ENCODE peak calls at places on chromosomes 16 and 17, in five cellular contexts. One of them, this sample, is unnamed.

GRCh38 chr17:76341301-76341700 is 12.4 kb downstream of the PRPSAP1 start:
- DNase-seq in cardiac fibroblast: no peak
- DNase-seq in AG10803: no peak
- DNase-seq in PC-3: no peak
- DNase-seq in GM12865: no peak
- DNase-seq in this sample: no peak

GRCh38 chr17:14776791-14777190 is 475.9 kb downstream of the HS3ST3B1 start:
- DNase-seq in cardiac fibroblast: no peak
- DNase-seq in AG10803: no peak
- DNase-seq in PC-3: peak; percentile 32
- DNase-seq in GM12865: no peak
- DNase-seq in this sample: no peak

GRCh38 chr17:76715462-76715830 is 4.7 kb upstream of the MXRA7 start:
- DNase-seq in cardiac fibroblast: no peak
- DNase-seq in AG10803: no peak
- DNase-seq in PC-3: no peak
- DNase-seq in GM12865: no peak
- DNase-seq in this sample: no peak

GRCh38 chr17:31515226-31515759 is 123.8 kb downstream of the RAB11FIP4 start:
- DNase-seq in cardiac fibroblast: no peak
- DNase-seq in AG10803: no peak
- DNase-seq in PC-3: no peak
- DNase-seq in GM12865: no peak
- DNase-seq in this sample: no peak

GRCh38 chr17:79438936-79439335 is 171.9 kb downstream of the RBFOX3 start:
- DNase-seq in cardiac fibroblast: no peak
- DNase-seq in AG10803: no peak
- DNase-seq in PC-3: no peak
- DNase-seq in GM12865: no peak
- DNase-seq in this sample: peak; percentile 48

GRCh38 chr17:78304549-78305037 is 55.3 kb downstream of the SOCS3 start:
- DNase-seq in cardiac fibroblast: no peak
- DNase-seq in AG10803: no peak
- DNase-seq in PC-3: no peak
- DNase-seq in GM12865: no peak
- DNase-seq in this sample: no peak

GRCh38 chr17:80991645-80992076 is at the start of gene CHMP6:
- DNase-seq in cardiac fibroblast: peak; percentile 85
- DNase-seq in AG10803: peak; percentile 78
- DNase-seq in PC-3: peak; percentile 80
- DNase-seq in GM12865: peak; percentile 88
- DNase-seq in this sample: peak; percentile 84

GRCh38 chr16:76278976-76279375 is 1.8 kb downstream of the CNTNAP4 start:
- DNase-seq in cardiac fibroblast: peak; percentile 77
- DNase-seq in AG10803: no peak
- DNase-seq in PC-3: peak; percentile 20
- DNase-seq in GM12865: peak; percentile 53
- DNase-seq in this sample: no peak

GRCh38 chr17:61179316-61179715 is 220.3 kb upstream of the TBX2 start:
- DNase-seq in cardiac fibroblast: no peak
- DNase-seq in AG10803: no peak
- DNase-seq in PC-3: no peak
- DNase-seq in GM12865: no peak
- DNase-seq in this sample: no peak

GRCh38 chr16:705748-706188 is at the start of gene FBXL16:
- DNase-seq in cardiac fibroblast: no peak
- DNase-seq in AG10803: no peak
- DNase-seq in PC-3: peak; percentile 49
- DNase-seq in GM12865: no peak
- DNase-seq in this sample: peak; percentile 95

GRCh38 chr16:10080031-10080772 is 102.0 kb downstream of the GRIN2A start:
- DNase-seq in cardiac fibroblast: peak; percentile 25
- DNase-seq in AG10803: peak; percentile 75
- DNase-seq in PC-3: peak; percentile 88
- DNase-seq in GM12865: no peak
- DNase-seq in this sample: no peak

GRCh38 chr16:48914070-48914469 is 304.1 kb upstream of the N4BP1 start:
- DNase-seq in cardiac fibroblast: no peak
- DNase-seq in AG10803: no peak
- DNase-seq in PC-3: no peak
- DNase-seq in GM12865: no peak
- DNase-seq in this sample: no peak

GRCh38 chr17:79349506-79350400 is 261.1 kb downstream of the RBFOX3 start:
- DNase-seq in cardiac fibroblast: no peak
- DNase-seq in AG10803: no peak
- DNase-seq in PC-3: no peak
- DNase-seq in GM12865: no peak
- DNase-seq in this sample: no peak

GRCh38 chr16:11416228-11417001 is 71.2 kb downstream of the RMI2 start:
- DNase-seq in cardiac fibroblast: no peak
- DNase-seq in AG10803: no peak
- DNase-seq in PC-3: no peak
- DNase-seq in GM12865: no peak
- DNase-seq in this sample: no peak

GRCh38 chr17:81030726-81031570 is 4.0 kb upstream of the BAIAP2 start:
- DNase-seq in cardiac fibroblast: peak; percentile 61
- DNase-seq in AG10803: no peak
- DNase-seq in PC-3: no peak
- DNase-seq in GM12865: no peak
- DNase-seq in this sample: no peak

GRCh38 chr17:17933775-17934174 is 38.4 kb downstream of the TOM1L2 start:
- DNase-seq in cardiac fibroblast: no peak
- DNase-seq in AG10803: peak; percentile 44
- DNase-seq in PC-3: peak; percentile 36
- DNase-seq in GM12865: no peak
- DNase-seq in this sample: no peak

GRCh38 chr17:63434951-63435571 is 11.0 kb downstream of the CYB561 start:
- DNase-seq in cardiac fibroblast: peak; percentile 54
- DNase-seq in AG10803: no peak
- DNase-seq in PC-3: peak; percentile 99
- DNase-seq in GM12865: no peak
- DNase-seq in this sample: no peak
- TF ChIP-seq CTCF in cardiac fibroblast: no peak
- TF ChIP-seq CTCF in AG10803: peak; percentile 16
- TF ChIP-seq CTCF in PC-3: peak; percentile 45
- TF ChIP-seq CTCF in GM12865: no peak
- TF ChIP-seq CTCF in this sample: no peak

DNA sequence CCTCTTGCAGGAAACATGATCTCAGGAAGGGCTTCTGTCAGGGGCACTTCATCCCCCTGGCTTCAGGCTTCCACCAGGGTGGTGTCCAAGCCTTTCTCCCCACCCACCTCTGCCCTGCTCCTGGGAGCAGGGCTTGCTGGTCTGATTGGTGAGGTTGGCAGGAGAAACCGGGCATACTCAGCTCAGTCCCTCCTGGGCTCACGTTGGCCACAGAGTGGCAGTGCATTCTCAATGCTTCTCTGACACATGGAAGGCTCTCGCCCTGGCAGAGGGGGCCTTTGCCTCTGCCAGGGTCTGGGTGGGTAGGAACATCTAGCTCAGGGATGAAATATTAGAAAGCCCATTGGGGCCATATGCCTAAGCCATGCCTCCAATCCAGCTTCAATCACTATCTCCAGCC is 142.8 kb downstream of the AXIN2 start:
- DNase-seq in cardiac fibroblast: no peak
- DNase-seq in AG10803: no peak
- DNase-seq in PC-3: peak; percentile 20
- DNase-seq in GM12865: no peak
- DNase-seq in this sample: no peak
- TF ChIP-seq CTCF in cardiac fibroblast: no peak
- TF ChIP-seq CTCF in AG10803: peak; percentile 6
- TF ChIP-seq CTCF in PC-3: peak; percentile 43
- TF ChIP-seq CTCF in GM12865: no peak
- TF ChIP-seq CTCF in this sample: peak; percentile 25

GRCh38 chr16:79897087-79897443 is 296.5 kb upstream of the MAF start:
- DNase-seq in cardiac fibroblast: no peak
- DNase-seq in AG10803: no peak
- DNase-seq in PC-3: no peak
- DNase-seq in GM12865: no peak
- DNase-seq in this sample: no peak

GRCh38 chr16:79899316-79900110 is 299.0 kb upstream of the MAF start:
- DNase-seq in cardiac fibroblast: no peak
- DNase-seq in AG10803: no peak
- DNase-seq in PC-3: no peak
- DNase-seq in GM12865: no peak
- DNase-seq in this sample: no peak

GRCh38 chr16:79898703-79899102 is 298.2 kb upstream of the MAF start:
- DNase-seq in cardiac fibroblast: no peak
- DNase-seq in AG10803: no peak
- DNase-seq in PC-3: no peak
- DNase-seq in GM12865: no peak
- DNase-seq in this sample: no peak

GRCh38 chr16:79895917-79896203 is 295.3 kb upstream of the MAF start:
- DNase-seq in cardiac fibroblast: no peak
- DNase-seq in AG10803: no peak
- DNase-seq in PC-3: no peak
- DNase-seq in GM12865: no peak
- DNase-seq in this sample: no peak

DNA sequence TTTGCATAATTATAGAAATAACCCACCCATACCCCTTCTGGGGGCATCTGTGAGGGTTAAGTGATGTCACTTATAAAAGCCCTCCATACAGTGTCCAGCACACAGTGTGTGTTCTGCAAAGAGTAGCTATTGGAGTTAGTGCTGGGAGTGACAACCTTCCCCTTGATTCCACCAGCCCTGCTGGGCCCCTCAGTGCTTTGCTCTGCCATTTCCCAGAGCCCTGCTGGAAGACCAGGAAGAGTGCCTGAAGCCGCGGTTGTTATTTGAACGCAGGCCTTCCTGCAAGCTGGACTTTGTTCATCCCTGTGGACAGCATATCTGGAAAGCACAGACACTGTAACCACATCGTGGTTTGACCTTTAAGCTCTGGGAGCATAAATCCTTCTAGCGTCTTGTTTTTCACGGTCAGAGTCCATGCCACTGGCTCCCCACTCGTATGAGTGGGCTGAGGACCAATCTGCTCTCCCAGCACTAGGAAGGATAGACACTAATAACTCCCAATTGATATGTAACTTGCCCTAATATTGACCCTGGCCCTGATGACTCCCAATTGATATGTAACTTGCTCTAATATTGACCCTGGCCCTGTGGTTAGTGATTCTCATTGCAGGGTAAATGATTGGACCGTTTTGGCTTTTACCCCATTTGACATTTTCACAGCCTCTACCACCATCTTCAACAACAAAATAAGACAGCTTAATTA is 297.1 kb upstream of the MAF start:
- DNase-seq in cardiac fibroblast: peak; percentile 5
- DNase-seq in AG10803: no peak
- DNase-seq in PC-3: no peak
- DNase-seq in GM12865: no peak
- DNase-seq in this sample: no peak
- TF ChIP-seq CTCF in cardiac fibroblast: no peak
- TF ChIP-seq CTCF in AG10803: no peak
- TF ChIP-seq CTCF in PC-3: no peak
- TF ChIP-seq CTCF in GM12865: no peak
- TF ChIP-seq CTCF in this sample: no peak

GRCh38 chr16:27378871-27379580 is 22.9 kb upstream of the IL21R start:
- DNase-seq in cardiac fibroblast: no peak
- DNase-seq in AG10803: no peak
- DNase-seq in PC-3: no peak
- DNase-seq in GM12865: peak; percentile 62
- DNase-seq in this sample: no peak
- TF ChIP-seq CTCF in cardiac fibroblast: no peak
- TF ChIP-seq CTCF in AG10803: no peak
- TF ChIP-seq CTCF in PC-3: no peak
- TF ChIP-seq CTCF in GM12865: no peak
- TF ChIP-seq CTCF in this sample: no peak

GRCh38 chr17:69719474-69720048 is 305.1 kb downstream of the MAP2K6 start:
- DNase-seq in cardiac fibroblast: no peak
- DNase-seq in AG10803: no peak
- DNase-seq in PC-3: no peak
- DNase-seq in GM12865: no peak
- DNase-seq in this sample: no peak
- TF ChIP-seq CTCF in cardiac fibroblast: no peak
- TF ChIP-seq CTCF in AG10803: no peak
- TF ChIP-seq CTCF in PC-3: no peak
- TF ChIP-seq CTCF in GM12865: no peak
- TF ChIP-seq CTCF in this sample: no peak

DNA sequence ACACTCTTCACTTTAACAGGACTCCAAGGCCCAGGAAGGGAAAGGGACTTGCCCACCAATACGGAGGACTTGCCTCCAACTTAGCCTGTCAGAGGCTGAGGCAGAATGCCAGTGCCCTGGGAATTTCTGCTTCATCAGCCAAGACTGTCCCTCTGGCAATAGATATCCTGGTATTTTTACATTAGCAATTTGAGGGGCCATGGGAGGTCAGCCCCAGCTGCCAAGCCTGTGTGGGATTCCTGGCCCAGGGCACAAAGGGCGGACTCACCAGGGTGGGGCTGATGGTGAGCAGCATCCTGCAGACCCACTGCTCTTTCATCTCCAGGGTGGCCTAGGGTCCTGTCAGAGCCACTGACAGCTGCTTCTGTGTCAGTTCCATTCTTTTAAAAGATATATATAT is 78.3 kb upstream of the CIBAR2 start:
- DNase-seq in cardiac fibroblast: no peak
- DNase-seq in AG10803: no peak
- DNase-seq in PC-3: no peak
- DNase-seq in GM12865: no peak
- DNase-seq in this sample: no peak
- TF ChIP-seq CTCF in cardiac fibroblast: no peak
- TF ChIP-seq CTCF in AG10803: no peak
- TF ChIP-seq CTCF in PC-3: no peak
- TF ChIP-seq CTCF in GM12865: no peak
- TF ChIP-seq CTCF in this sample: no peak

DNA sequence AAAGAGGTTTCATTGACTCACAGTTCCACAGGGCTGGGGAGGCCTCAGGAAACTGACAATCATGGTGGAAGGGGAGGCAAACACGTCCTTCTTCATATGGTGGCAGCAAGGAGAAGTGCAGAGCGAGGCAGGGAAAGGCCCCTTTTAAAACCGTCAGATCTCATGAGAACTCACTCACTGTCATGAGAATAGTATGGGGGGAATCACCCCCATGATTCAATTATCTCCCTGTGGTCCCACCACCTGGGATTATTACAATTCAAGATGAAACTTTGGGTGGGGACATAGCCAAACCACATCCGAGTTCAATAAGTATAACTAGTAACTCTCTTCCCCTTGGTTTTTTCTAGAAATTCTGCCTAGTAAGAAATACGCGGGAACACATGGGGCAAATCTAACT is 94.9 kb downstream of the AXIN2 start:
- DNase-seq in cardiac fibroblast: no peak
- DNase-seq in AG10803: no peak
- DNase-seq in PC-3: no peak
- DNase-seq in GM12865: peak; percentile 38
- DNase-seq in this sample: no peak
- TF ChIP-seq CTCF in cardiac fibroblast: no peak
- TF ChIP-seq CTCF in AG10803: no peak
- TF ChIP-seq CTCF in PC-3: no peak
- TF ChIP-seq CTCF in GM12865: no peak
- TF ChIP-seq CTCF in this sample: no peak

GRCh38 chr16:65126845-65127624 is 5.2 kb upstream of the CDH11 start:
- DNase-seq in cardiac fibroblast: no peak
- DNase-seq in AG10803: no peak
- DNase-seq in PC-3: no peak
- DNase-seq in GM12865: no peak
- DNase-seq in this sample: no peak
- TF ChIP-seq CTCF in cardiac fibroblast: peak; percentile 48
- TF ChIP-seq CTCF in AG10803: peak; percentile 30
- TF ChIP-seq CTCF in PC-3: peak; percentile 50
- TF ChIP-seq CTCF in GM12865: peak; percentile 33
- TF ChIP-seq CTCF in this sample: no peak

This sample was measured in D721Med.